ENCODE peak calls at places on chromosomes 4 and X, in four cellular contexts. S, A, X and C are unnamed samples.

GRCh38 chr4:173415092-173415491 is 16.2 kb upstream of the SCRG1 start:
- DNase-seq in S (no peak), A (no peak), X (no peak), C (no peak)

GRCh38 chrX:109934935-109935334 is 68.0 kb upstream of the TMEM164 start:
- DNase-seq in S (no peak), A (no peak), X (no peak), C (no peak)

GRCh38 chr4:8329859-8330761 is 60.6 kb downstream of the HTRA3 start:
- DNase-seq in S (no peak), A (no peak), X (no peak), C (no peak)

GRCh38 chr4:180081072-180081471 is 2162.1 kb upstream of the TENM3 start:
- DNase-seq in S (no peak), A (no peak), X (no peak), C (no peak)

GRCh38 chr4:155657169-155657568 is 9.5 kb upstream of the GUCY1A1 start:
- DNase-seq in S (no peak), A (no peak), X (no peak), C (no peak)

GRCh38 chr4:91198951-91199350 is 1071.8 kb downstream of the CCSER1 start:
- DNase-seq in S (no peak), A (no peak), X (no peak), C (no peak)

GRCh38 chr4:106587558-106587957 is 219.0 kb upstream of the GIMD1 start:
- DNase-seq in S (no peak), A (no peak), X (no peak), C (no peak)

GRCh38 chr4:101337688-101338087 is 9.6 kb downstream of the PPP3CA start:
- DNase-seq in S (no peak), A (no peak), X (no peak), C (no peak)

GRCh38 chr4:43331226-43332078 is 438.9 kb downstream of the GRXCR1 start:
- DNase-seq in S (no peak), A (no peak), X (no peak), C (no peak)

GRCh38 chrX:28498658-28499057 is 88.6 kb upstream of the IL1RAPL1 start:
- DNase-seq in S (no peak), A (no peak), X (no peak), C (no peak)

GRCh38 chrX:37871626-37872302 is 24.4 kb upstream of the DYNLT3 start:
- DNase-seq in S (no peak), A (no peak), X (peak), C (peak)

GRCh38 chrX:120251471-120252011 is 929 bp downstream of the ZBTB33 start:
- DNase-seq in S (no peak), A (peak), X (no peak), C (no peak)

GRCh38 chr4:103098746-103099421 is 750 bp downstream of the BDH2 start:
- DNase-seq in S (no peak), A (no peak), X (no peak), C (no peak)

GRCh38 chrX:137195991-137196390 is 162.2 kb upstream of the GPR101 start:
- DNase-seq in S (no peak), A (no peak), X (no peak), C (no peak)

GRCh38 chrX:10769165-10769564 is 148.8 kb upstream of the MID1 start:
- DNase-seq in S (no peak), A (no peak), X (no peak), C (no peak)

GRCh38 chr4:5712931-5713330 is 1.9 kb downstream of the EVC start:
- DNase-seq in S (no peak), A (no peak), X (no peak), C (no peak)

GRCh38 chr4:127708985-127709384 is 21.2 kb upstream of the SLC25A31 start:
- DNase-seq in S (no peak), A (peak), X (no peak), C (no peak)

GRCh38 chr4:176185068-176185467 is 10.3 kb downstream of the SPATA4 start:
- DNase-seq in S (no peak), A (no peak), X (no peak), C (peak)

GRCh38 chr4:76373919-76374552 is 46.9 kb downstream of the CCDC158 start:
- DNase-seq in S (no peak), A (no peak), X (no peak), C (no peak)

GRCh38 chr4:159312236-159312635 is 209.4 kb downstream of the RAPGEF2 start:
- DNase-seq in S (no peak), A (no peak), X (no peak), C (no peak)

GRCh38 chr4:184309241-184310170 is 91.8 kb upstream of the ENPP6 start:
- DNase-seq in S (no peak), A (no peak), X (no peak), C (no peak)

GRCh38 chr4:26127851-26128337 is 192.9 kb upstream of the RBPJ start:
- DNase-seq in S (no peak), A (peak), X (no peak), C (no peak)

GRCh38 chr4:152118819-152119553 is 358.2 kb upstream of the GATB start:
- DNase-seq in S (no peak), A (no peak), X (no peak), C (no peak)

GRCh38 chrX:29851971-29852605 is 363.3 kb upstream of the MAGEB2 start:
- DNase-seq in S (no peak), A (no peak), X (no peak), C (no peak)

GRCh38 chr4:169659736-169660670 is 39.6 kb downstream of the CLCN3 start:
- DNase-seq in S (peak), A (peak), X (peak), C (peak)

GRCh38 chrX:39805022-39805421 is 292.7 kb downstream of the BCOR start:
- DNase-seq in S (no peak), A (no peak), X (no peak), C (no peak)

GRCh38 chr4:80492761-80493160 is 157.2 kb downstream of the CFAP299 start:
- DNase-seq in S (no peak), A (no peak), X (no peak), C (no peak)

GRCh38 chr4:37651781-37652377 is 34.3 kb downstream of the RELL1 start:
- DNase-seq in S (no peak), A (no peak), X (no peak), C (no peak)

GRCh38 chrX:21375795-21376069 is 1.5 kb downstream of the CNKSR2 start:
- DNase-seq in S (no peak), A (no peak), X (no peak), C (no peak)
- H3K4me3 ChIP-seq in S (no peak), A (no peak), X (peak), C (no peak)

DNA sequence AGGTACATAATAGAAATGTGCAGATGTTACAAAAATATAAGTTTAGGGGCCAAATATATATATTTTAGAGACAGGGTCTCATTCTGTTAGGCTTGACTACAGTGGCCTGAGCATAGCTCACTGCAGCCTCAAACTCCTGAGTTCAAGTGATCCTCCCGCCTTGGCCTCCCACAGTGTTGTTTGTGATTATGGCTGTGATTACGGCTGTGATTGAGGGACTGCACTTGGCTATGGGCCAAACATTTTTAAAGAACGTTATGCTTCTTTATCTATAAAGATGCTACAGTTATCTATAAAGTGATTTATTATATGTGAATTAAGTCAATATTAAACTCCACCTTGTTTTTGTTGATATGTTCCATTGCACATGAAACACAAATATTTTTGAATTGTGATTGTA is 68.6 kb upstream of the BMPR1B start:
- DNase-seq in S (no peak), A (no peak), X (no peak), C (no peak)
- TF ChIP-seq CTCF in S (no peak), A (no peak), X (no peak), C (no peak)

GRCh38 chrX:153967536-153968214 is 3.9 kb downstream of the HCFC1 start:
- DNase-seq in S (no peak), A (no peak), X (no peak), C (no peak)
- H3K4me3 ChIP-seq in S (no peak), A (no peak), X (no peak), C (peak)

DNA sequence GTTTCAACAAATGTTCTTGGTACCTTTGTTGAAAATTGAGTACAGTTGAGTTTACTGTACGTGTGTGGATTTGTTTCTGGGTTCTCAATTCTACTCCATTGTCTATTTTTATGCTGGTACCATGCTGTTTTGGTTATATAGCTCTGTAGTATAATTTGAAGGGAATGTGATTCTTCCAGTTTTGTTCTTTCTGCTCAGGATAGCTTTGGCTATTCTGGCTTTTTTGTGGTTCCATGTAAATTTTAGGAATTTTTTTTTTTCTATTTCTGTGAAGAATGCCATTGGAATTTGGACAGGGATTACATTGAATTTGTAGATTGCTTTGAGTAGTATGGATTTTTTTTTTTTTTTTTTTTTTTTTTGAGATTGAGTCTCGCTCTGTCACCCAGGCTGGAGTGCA is 373.4 kb downstream of the IL15 start:
- DNase-seq in S (no peak), A (no peak), X (no peak), C (no peak)
- TF ChIP-seq CTCF in S (no peak), A (no peak), X (no peak), C (no peak)